ENCODE peak calls at places on chromosomes 6 and 20, in six cellular contexts. One of them, this sample, is unnamed.

GRCh38 chr20:33127422-33128097 is 40.4 kb upstream of the BPIFA2 start:
- DNase-seq in MM.1S: no peak
- DNase-seq in GM23338: no peak
- DNase-seq in SK-N-SH: no peak
- DNase-seq in hepatocyte: no peak
- DNase-seq in OCI-LY7: no peak
- DNase-seq in this sample: no peak

GRCh38 chr20:23362392-23363256 is 642 bp downstream of the GZF1 start:
- DNase-seq in SK-N-SH: no peak
- DNase-seq in MM.1S: peak; percentile 49
- DNase-seq in OCI-LY7: peak; percentile 61
- DNase-seq in hepatocyte: peak; percentile 65
- DNase-seq in GM23338: peak; percentile 68
- DNase-seq in this sample: peak; percentile 74

GRCh38 chr6:154590770-154591169 is 80.3 kb upstream of the CNKSR3 start:
- DNase-seq in GM23338: no peak
- DNase-seq in hepatocyte: no peak
- DNase-seq in SK-N-SH: no peak
- DNase-seq in OCI-LY7: no peak
- DNase-seq in MM.1S: no peak
- DNase-seq in this sample: no peak

GRCh38 chr6:10417681-10418104 is 2.8 kb upstream of the TFAP2A start:
- DNase-seq in GM23338: peak; percentile 72
- DNase-seq in OCI-LY7: no peak
- DNase-seq in hepatocyte: no peak
- DNase-seq in SK-N-SH: no peak
- DNase-seq in MM.1S: no peak
- DNase-seq in this sample: no peak

GRCh38 chr20:58407201-58407873 is 18.3 kb downstream of the VAPB start:
- DNase-seq in hepatocyte: no peak
- DNase-seq in SK-N-SH: no peak
- DNase-seq in GM23338: no peak
- DNase-seq in MM.1S: no peak
- DNase-seq in OCI-LY7: no peak
- DNase-seq in this sample: peak; percentile 29

GRCh38 chr6:11858439-11858838 is 79.8 kb upstream of the ADTRP start:
- DNase-seq in SK-N-SH: no peak
- DNase-seq in hepatocyte: no peak
- DNase-seq in GM23338: no peak
- DNase-seq in MM.1S: no peak
- DNase-seq in OCI-LY7: no peak
- DNase-seq in this sample: no peak

GRCh38 chr6:137637161-137637560 is 143.0 kb upstream of the OLIG3 start:
- DNase-seq in OCI-LY7: no peak
- DNase-seq in MM.1S: peak; percentile 85
- DNase-seq in GM23338: no peak
- DNase-seq in SK-N-SH: no peak
- DNase-seq in hepatocyte: peak; percentile 58
- DNase-seq in this sample: peak; percentile 92

GRCh38 chr6:169070506-169071176 is 183.0 kb downstream of the THBS2 start:
- DNase-seq in GM23338: no peak
- DNase-seq in SK-N-SH: no peak
- DNase-seq in MM.1S: no peak
- DNase-seq in OCI-LY7: no peak
- DNase-seq in hepatocyte: peak; percentile 80
- DNase-seq in this sample: peak; percentile 100

GRCh38 chr6:89950879-89951391 is 56.7 kb downstream of the GJA10 start:
- DNase-seq in MM.1S: no peak
- DNase-seq in SK-N-SH: no peak
- DNase-seq in OCI-LY7: no peak
- DNase-seq in hepatocyte: peak; percentile 65
- DNase-seq in GM23338: no peak
- DNase-seq in this sample: no peak

GRCh38 chr6:158194487-158195280 is 26.5 kb downstream of the GTF2H5 start:
- DNase-seq in hepatocyte: no peak
- DNase-seq in GM23338: peak; percentile 81
- DNase-seq in SK-N-SH: no peak
- DNase-seq in OCI-LY7: no peak
- DNase-seq in MM.1S: no peak
- DNase-seq in this sample: no peak

GRCh38 chr20:20304942-20305341 is 63.0 kb upstream of the INSM1 start:
- DNase-seq in hepatocyte: no peak
- DNase-seq in MM.1S: no peak
- DNase-seq in GM23338: no peak
- DNase-seq in SK-N-SH: no peak
- DNase-seq in OCI-LY7: no peak
- DNase-seq in this sample: no peak

GRCh38 chr20:63740501-63741353 is 1.2 kb downstream of the SLC2A4RG start:
- DNase-seq in hepatocyte: peak; percentile 95
- DNase-seq in OCI-LY7: peak; percentile 44
- DNase-seq in SK-N-SH: peak; percentile 95
- DNase-seq in MM.1S: no peak
- DNase-seq in GM23338: peak; percentile 73
- DNase-seq in this sample: peak; percentile 88

GRCh38 chr6:138387577-138388368 is 10.1 kb downstream of the SMIM28 start:
- DNase-seq in GM23338: no peak
- DNase-seq in MM.1S: no peak
- DNase-seq in SK-N-SH: no peak
- DNase-seq in OCI-LY7: no peak
- DNase-seq in hepatocyte: no peak
- DNase-seq in this sample: no peak

GRCh38 chr20:37223053-37223452 is 38.6 kb downstream of the GHRH start:
- DNase-seq in MM.1S: no peak
- DNase-seq in SK-N-SH: no peak
- DNase-seq in hepatocyte: peak; percentile 62
- DNase-seq in OCI-LY7: peak; percentile 8
- DNase-seq in GM23338: no peak
- DNase-seq in this sample: peak; percentile 96

GRCh38 chr6:138429731-138430130 is 25.7 kb downstream of the HEBP2 start:
- DNase-seq in OCI-LY7: no peak
- DNase-seq in MM.1S: no peak
- DNase-seq in hepatocyte: no peak
- DNase-seq in SK-N-SH: no peak
- DNase-seq in GM23338: peak; percentile 8
- DNase-seq in this sample: no peak

GRCh38 chr6:111888928-111889696 is 15.9 kb upstream of the FYN start:
- DNase-seq in SK-N-SH: peak; percentile 66
- DNase-seq in hepatocyte: peak; percentile 42
- DNase-seq in OCI-LY7: no peak
- DNase-seq in GM23338: peak; percentile 92
- DNase-seq in MM.1S: no peak
- DNase-seq in this sample: peak; percentile 52

GRCh38 chr6:41785689-41786450 is 1.6 kb upstream of the TOMM6 start:
- DNase-seq in SK-N-SH: no peak
- DNase-seq in GM23338: peak; percentile 57
- DNase-seq in OCI-LY7: peak; percentile 18
- DNase-seq in hepatocyte: peak; percentile 34
- DNase-seq in MM.1S: no peak
- DNase-seq in this sample: peak; percentile 54

GRCh38 chr6:29722773-29723665 is at the start of gene HLA-F:
- DNase-seq in SK-N-SH: peak; percentile 70
- DNase-seq in MM.1S: peak; percentile 85
- DNase-seq in hepatocyte: peak; percentile 83
- DNase-seq in GM23338: peak; percentile 91
- DNase-seq in OCI-LY7: peak; percentile 86
- DNase-seq in this sample: peak; percentile 82

GRCh38 chr20:56788671-56789610 is 159.8 kb downstream of the TFAP2C start:
- DNase-seq in hepatocyte: no peak
- DNase-seq in GM23338: peak; percentile 32
- DNase-seq in SK-N-SH: no peak
- DNase-seq in MM.1S: no peak
- DNase-seq in OCI-LY7: no peak
- DNase-seq in this sample: peak; percentile 45

GRCh38 chr6:139996253-139996834 is 621.9 kb upstream of the CITED2 start:
- DNase-seq in GM23338: peak; percentile 62
- DNase-seq in OCI-LY7: peak; percentile 5
- DNase-seq in MM.1S: peak; percentile 83
- DNase-seq in hepatocyte: peak; percentile 34
- DNase-seq in SK-N-SH: no peak
- DNase-seq in this sample: peak; percentile 13

GRCh38 chr6:4567141-4567540 is 209.1 kb upstream of the CDYL start:
- DNase-seq in hepatocyte: no peak
- DNase-seq in GM23338: no peak
- DNase-seq in SK-N-SH: no peak
- DNase-seq in MM.1S: no peak
- DNase-seq in OCI-LY7: no peak
- DNase-seq in this sample: peak; percentile 85
- TF ChIP-seq EZH2phosphoT487 in hepatocyte: no peak
- TF ChIP-seq EZH2phosphoT487 in GM23338: no peak
- TF ChIP-seq EZH2phosphoT487 in SK-N-SH: no peak
- TF ChIP-seq EZH2phosphoT487 in MM.1S: no peak
- TF ChIP-seq EZH2phosphoT487 in OCI-LY7: no peak
- TF ChIP-seq EZH2phosphoT487 in this sample: no peak

GRCh38 chr6:52877168-52877567 is 32.3 kb downstream of the GSTA3 start:
- DNase-seq in MM.1S: peak; percentile 81
- DNase-seq in GM23338: no peak
- DNase-seq in hepatocyte: peak; percentile 34
- DNase-seq in SK-N-SH: no peak
- DNase-seq in OCI-LY7: no peak
- DNase-seq in this sample: peak; percentile 94
- TF ChIP-seq EZH2phosphoT487 in MM.1S: no peak
- TF ChIP-seq EZH2phosphoT487 in GM23338: no peak
- TF ChIP-seq EZH2phosphoT487 in hepatocyte: no peak
- TF ChIP-seq EZH2phosphoT487 in SK-N-SH: no peak
- TF ChIP-seq EZH2phosphoT487 in OCI-LY7: no peak
- TF ChIP-seq EZH2phosphoT487 in this sample: peak; percentile 30

GRCh38 chr20:9884061-9884460 is 45.2 kb upstream of the PAK5 start:
- DNase-seq in GM23338: peak; percentile 53
- DNase-seq in hepatocyte: peak; percentile 9
- DNase-seq in OCI-LY7: no peak
- DNase-seq in SK-N-SH: peak; percentile 9
- DNase-seq in MM.1S: no peak
- DNase-seq in this sample: no peak
- TF ChIP-seq EZH2phosphoT487 in GM23338: no peak
- TF ChIP-seq EZH2phosphoT487 in hepatocyte: no peak
- TF ChIP-seq EZH2phosphoT487 in OCI-LY7: no peak
- TF ChIP-seq EZH2phosphoT487 in SK-N-SH: no peak
- TF ChIP-seq EZH2phosphoT487 in MM.1S: no peak
- TF ChIP-seq EZH2phosphoT487 in this sample: no peak

GRCh38 chr6:79384845-79385244 is 150.4 kb upstream of the HMGN3 start:
- DNase-seq in hepatocyte: no peak
- DNase-seq in MM.1S: no peak
- DNase-seq in SK-N-SH: no peak
- DNase-seq in GM23338: no peak
- DNase-seq in OCI-LY7: no peak
- DNase-seq in this sample: no peak
- TF ChIP-seq EZH2phosphoT487 in hepatocyte: no peak
- TF ChIP-seq EZH2phosphoT487 in MM.1S: no peak
- TF ChIP-seq EZH2phosphoT487 in SK-N-SH: no peak
- TF ChIP-seq EZH2phosphoT487 in GM23338: no peak
- TF ChIP-seq EZH2phosphoT487 in OCI-LY7: no peak
- TF ChIP-seq EZH2phosphoT487 in this sample: no peak

GRCh38 chr20:1163653-1164052 is 21.1 kb downstream of the TMEM74B start:
- DNase-seq in hepatocyte: no peak
- DNase-seq in SK-N-SH: no peak
- DNase-seq in GM23338: no peak
- DNase-seq in MM.1S: peak; percentile 61
- DNase-seq in OCI-LY7: no peak
- DNase-seq in this sample: no peak

GRCh38 chr20:1160991-1161390 is 23.8 kb downstream of the TMEM74B start:
- DNase-seq in hepatocyte: no peak
- DNase-seq in GM23338: no peak
- DNase-seq in MM.1S: no peak
- DNase-seq in OCI-LY7: no peak
- DNase-seq in SK-N-SH: no peak
- DNase-seq in this sample: no peak

GRCh38 chr20:1164871-1165270 is 19.9 kb downstream of the TMEM74B start:
- DNase-seq in SK-N-SH: no peak
- DNase-seq in OCI-LY7: no peak
- DNase-seq in hepatocyte: no peak
- DNase-seq in MM.1S: no peak
- DNase-seq in GM23338: no peak
- DNase-seq in this sample: no peak

GRCh38 chr20:1165521-1165920 is 19.3 kb downstream of the TMEM74B start:
- DNase-seq in hepatocyte: no peak
- DNase-seq in OCI-LY7: no peak
- DNase-seq in SK-N-SH: no peak
- DNase-seq in MM.1S: no peak
- DNase-seq in GM23338: no peak
- DNase-seq in this sample: no peak

GRCh38 chr20:1163105-1163504 is 21.7 kb downstream of the TMEM74B start:
- DNase-seq in GM23338: no peak
- DNase-seq in hepatocyte: no peak
- DNase-seq in OCI-LY7: no peak
- DNase-seq in SK-N-SH: no peak
- DNase-seq in MM.1S: peak; percentile 89
- DNase-seq in this sample: no peak
- TF ChIP-seq EZH2phosphoT487 in GM23338: no peak
- TF ChIP-seq EZH2phosphoT487 in hepatocyte: no peak
- TF ChIP-seq EZH2phosphoT487 in OCI-LY7: no peak
- TF ChIP-seq EZH2phosphoT487 in SK-N-SH: no peak
- TF ChIP-seq EZH2phosphoT487 in MM.1S: no peak
- TF ChIP-seq EZH2phosphoT487 in this sample: no peak

GRCh38 chr6:141077355-141078333 is 1055.1 kb upstream of the GJE1 start:
- DNase-seq in OCI-LY7: peak; percentile 29
- DNase-seq in hepatocyte: peak; percentile 17
- DNase-seq in GM23338: peak; percentile 86
- DNase-seq in SK-N-SH: peak; percentile 15
- DNase-seq in MM.1S: peak; percentile 85
- DNase-seq in this sample: peak; percentile 3
- TF ChIP-seq EZH2phosphoT487 in OCI-LY7: no peak
- TF ChIP-seq EZH2phosphoT487 in hepatocyte: no peak
- TF ChIP-seq EZH2phosphoT487 in GM23338: no peak
- TF ChIP-seq EZH2phosphoT487 in SK-N-SH: no peak
- TF ChIP-seq EZH2phosphoT487 in MM.1S: no peak
- TF ChIP-seq EZH2phosphoT487 in this sample: no peak